ENCODE peak calls at places on chromosomes 1 and 21, in nine cellular contexts. One of them, this sample, is unnamed.

GRCh38 chr21:42883921-42884320 is 4.6 kb upstream of the WDR4 start:
- DNase-seq in HCT116: no peak
- DNase-seq in EL: no peak
- DNase-seq in NAMALWA: no peak
- DNase-seq in stimulated activated CD4-positive, alpha-beta T cell treated with anti-CD3 and anti-CD28 coated beads, Interleukin-1b, Interleukin-23, amount 100 ng/mL, for 48 hours: no peak
- DNase-seq in GM04504: no peak
- DNase-seq in NCI-H1436: no peak
- DNase-seq in IMR-90: no peak
- DNase-seq in H9: no peak
- DNase-seq in this sample: no peak

GRCh38 chr1:157154291-157154690 is 16.1 kb upstream of the ETV3 start:
- DNase-seq in stimulated activated CD4-positive, alpha-beta T cell treated with anti-CD3 and anti-CD28 coated beads, Interleukin-1b, Interleukin-23, amount 100 ng/mL, for 48 hours: no peak
- DNase-seq in HCT116: no peak
- DNase-seq in NAMALWA: no peak
- DNase-seq in EL: no peak
- DNase-seq in GM04504: no peak
- DNase-seq in NCI-H1436: no peak
- DNase-seq in H9: no peak
- DNase-seq in IMR-90: no peak
- DNase-seq in this sample: no peak

GRCh38 chr1:109909531-109909930 is 1.1 kb upstream of the CSF1 start:
- DNase-seq in NCI-H1436: no peak
- DNase-seq in NAMALWA: no peak
- DNase-seq in H9: no peak
- DNase-seq in GM04504: no peak
- DNase-seq in EL: no peak
- DNase-seq in HCT116: no peak
- DNase-seq in stimulated activated CD4-positive, alpha-beta T cell treated with anti-CD3 and anti-CD28 coated beads, Interleukin-1b, Interleukin-23, amount 100 ng/mL, for 48 hours: no peak
- DNase-seq in IMR-90: no peak
- DNase-seq in this sample: no peak

GRCh38 chr1:208189716-208190115 is 54.5 kb downstream of the PLXNA2 start:
- DNase-seq in IMR-90: no peak
- DNase-seq in GM04504: no peak
- DNase-seq in HCT116: no peak
- DNase-seq in NCI-H1436: no peak
- DNase-seq in EL: peak; percentile 35
- DNase-seq in H9: no peak
- DNase-seq in NAMALWA: no peak
- DNase-seq in stimulated activated CD4-positive, alpha-beta T cell treated with anti-CD3 and anti-CD28 coated beads, Interleukin-1b, Interleukin-23, amount 100 ng/mL, for 48 hours: no peak
- DNase-seq in this sample: no peak

GRCh38 chr1:244768804-244769203 is 66.7 kb upstream of the COX20 start:
- DNase-seq in GM04504: no peak
- DNase-seq in EL: no peak
- DNase-seq in stimulated activated CD4-positive, alpha-beta T cell treated with anti-CD3 and anti-CD28 coated beads, Interleukin-1b, Interleukin-23, amount 100 ng/mL, for 48 hours: no peak
- DNase-seq in HCT116: no peak
- DNase-seq in H9: no peak
- DNase-seq in NCI-H1436: no peak
- DNase-seq in NAMALWA: no peak
- DNase-seq in IMR-90: no peak
- DNase-seq in this sample: no peak

GRCh38 chr1:8633741-8634493 is 183.5 kb downstream of the RERE start:
- DNase-seq in NAMALWA: peak; percentile 41
- DNase-seq in H9: no peak
- DNase-seq in EL: no peak
- DNase-seq in GM04504: no peak
- DNase-seq in NCI-H1436: no peak
- DNase-seq in stimulated activated CD4-positive, alpha-beta T cell treated with anti-CD3 and anti-CD28 coated beads, Interleukin-1b, Interleukin-23, amount 100 ng/mL, for 48 hours: no peak
- DNase-seq in IMR-90: no peak
- DNase-seq in HCT116: no peak
- DNase-seq in this sample: no peak

GRCh38 chr1:19229828-19230325 is 19.8 kb upstream of the UBR4 start:
- DNase-seq in NAMALWA: no peak
- DNase-seq in EL: no peak
- DNase-seq in GM04504: no peak
- DNase-seq in IMR-90: no peak
- DNase-seq in NCI-H1436: no peak
- DNase-seq in stimulated activated CD4-positive, alpha-beta T cell treated with anti-CD3 and anti-CD28 coated beads, Interleukin-1b, Interleukin-23, amount 100 ng/mL, for 48 hours: no peak
- DNase-seq in H9: no peak
- DNase-seq in HCT116: no peak
- DNase-seq in this sample: no peak

GRCh38 chr1:205301842-205302588 is 19.5 kb downstream of the NUAK2 start:
- DNase-seq in NCI-H1436: no peak
- DNase-seq in HCT116: no peak
- DNase-seq in stimulated activated CD4-positive, alpha-beta T cell treated with anti-CD3 and anti-CD28 coated beads, Interleukin-1b, Interleukin-23, amount 100 ng/mL, for 48 hours: no peak
- DNase-seq in EL: peak; percentile 66
- DNase-seq in H9: no peak
- DNase-seq in NAMALWA: no peak
- DNase-seq in GM04504: no peak
- DNase-seq in IMR-90: peak; percentile 74
- DNase-seq in this sample: peak; percentile 70

GRCh38 chr1:9245230-9245619 is 10.7 kb downstream of the H6PD start:
- DNase-seq in NCI-H1436: no peak
- DNase-seq in GM04504: no peak
- DNase-seq in IMR-90: no peak
- DNase-seq in NAMALWA: no peak
- DNase-seq in H9: no peak
- DNase-seq in stimulated activated CD4-positive, alpha-beta T cell treated with anti-CD3 and anti-CD28 coated beads, Interleukin-1b, Interleukin-23, amount 100 ng/mL, for 48 hours: no peak
- DNase-seq in HCT116: no peak
- DNase-seq in EL: no peak
- DNase-seq in this sample: no peak

GRCh38 chr1:160189649-160190625 is at the start of gene CASQ1:
- DNase-seq in NCI-H1436: no peak
- DNase-seq in stimulated activated CD4-positive, alpha-beta T cell treated with anti-CD3 and anti-CD28 coated beads, Interleukin-1b, Interleukin-23, amount 100 ng/mL, for 48 hours: no peak
- DNase-seq in IMR-90: peak; percentile 31
- DNase-seq in H9: no peak
- DNase-seq in EL: peak; percentile 55
- DNase-seq in NAMALWA: no peak
- DNase-seq in GM04504: peak; percentile 18
- DNase-seq in HCT116: no peak
- DNase-seq in this sample: no peak

GRCh38 chr1:155272466-155273133 is 704 bp downstream of the CLK2 start:
- DNase-seq in IMR-90: peak; percentile 67
- DNase-seq in GM04504: no peak
- DNase-seq in H9: no peak
- DNase-seq in stimulated activated CD4-positive, alpha-beta T cell treated with anti-CD3 and anti-CD28 coated beads, Interleukin-1b, Interleukin-23, amount 100 ng/mL, for 48 hours: no peak
- DNase-seq in HCT116: no peak
- DNase-seq in EL: peak; percentile 59
- DNase-seq in NCI-H1436: no peak
- DNase-seq in NAMALWA: no peak
- DNase-seq in this sample: peak; percentile 79

GRCh38 chr1:29753244-29753643 is 516.9 kb downstream of the PTPRU start:
- DNase-seq in GM04504: no peak
- DNase-seq in IMR-90: no peak
- DNase-seq in stimulated activated CD4-positive, alpha-beta T cell treated with anti-CD3 and anti-CD28 coated beads, Interleukin-1b, Interleukin-23, amount 100 ng/mL, for 48 hours: no peak
- DNase-seq in H9: peak; percentile 4
- DNase-seq in NCI-H1436: no peak
- DNase-seq in HCT116: no peak
- DNase-seq in NAMALWA: no peak
- DNase-seq in EL: no peak
- DNase-seq in this sample: no peak

GRCh38 chr1:241695454-241696171 is 43.5 kb downstream of the WDR64 start:
- DNase-seq in NCI-H1436: no peak
- DNase-seq in EL: peak; percentile 60
- DNase-seq in IMR-90: peak; percentile 49
- DNase-seq in stimulated activated CD4-positive, alpha-beta T cell treated with anti-CD3 and anti-CD28 coated beads, Interleukin-1b, Interleukin-23, amount 100 ng/mL, for 48 hours: no peak
- DNase-seq in HCT116: no peak
- DNase-seq in NAMALWA: no peak
- DNase-seq in H9: no peak
- DNase-seq in GM04504: no peak
- DNase-seq in this sample: no peak

GRCh38 chr21:44708866-44709425 is 2.4 kb downstream of the TSPEAR start:
- DNase-seq in GM04504: no peak
- DNase-seq in NAMALWA: no peak
- DNase-seq in stimulated activated CD4-positive, alpha-beta T cell treated with anti-CD3 and anti-CD28 coated beads, Interleukin-1b, Interleukin-23, amount 100 ng/mL, for 48 hours: no peak
- DNase-seq in NCI-H1436: no peak
- DNase-seq in IMR-90: no peak
- DNase-seq in HCT116: no peak
- DNase-seq in H9: no peak
- DNase-seq in EL: no peak
- DNase-seq in this sample: no peak

GRCh38 chr1:150973826-150974579 is 632 bp downstream of the CERS2 start:
- DNase-seq in HCT116: no peak
- DNase-seq in H9: peak; percentile 41
- DNase-seq in NAMALWA: peak; percentile 69
- DNase-seq in GM04504: no peak
- DNase-seq in IMR-90: no peak
- DNase-seq in stimulated activated CD4-positive, alpha-beta T cell treated with anti-CD3 and anti-CD28 coated beads, Interleukin-1b, Interleukin-23, amount 100 ng/mL, for 48 hours: peak; percentile 43
- DNase-seq in NCI-H1436: no peak
- DNase-seq in EL: peak; percentile 34
- DNase-seq in this sample: peak; percentile 23

GRCh38 chr1:21378705-21379494 is 61.0 kb upstream of the NBPF3 start:
- DNase-seq in EL: no peak
- DNase-seq in stimulated activated CD4-positive, alpha-beta T cell treated with anti-CD3 and anti-CD28 coated beads, Interleukin-1b, Interleukin-23, amount 100 ng/mL, for 48 hours: no peak
- DNase-seq in GM04504: no peak
- DNase-seq in NCI-H1436: no peak
- DNase-seq in NAMALWA: peak; percentile 36
- DNase-seq in H9: no peak
- DNase-seq in HCT116: no peak
- DNase-seq in IMR-90: no peak
- DNase-seq in this sample: no peak

GRCh38 chr1:201666645-201667044 is 127.7 kb downstream of the NAV1 start:
- DNase-seq in GM04504: no peak
- DNase-seq in EL: no peak
- DNase-seq in NCI-H1436: no peak
- DNase-seq in HCT116: no peak
- DNase-seq in stimulated activated CD4-positive, alpha-beta T cell treated with anti-CD3 and anti-CD28 coated beads, Interleukin-1b, Interleukin-23, amount 100 ng/mL, for 48 hours: no peak
- DNase-seq in NAMALWA: no peak
- DNase-seq in H9: no peak
- DNase-seq in IMR-90: no peak
- DNase-seq in this sample: no peak

GRCh38 chr1:204577794-204578478 is 61.7 kb downstream of the MDM4 start:
- DNase-seq in NCI-H1436: no peak
- DNase-seq in H9: no peak
- DNase-seq in GM04504: no peak
- DNase-seq in HCT116: no peak
- DNase-seq in stimulated activated CD4-positive, alpha-beta T cell treated with anti-CD3 and anti-CD28 coated beads, Interleukin-1b, Interleukin-23, amount 100 ng/mL, for 48 hours: no peak
- DNase-seq in NAMALWA: no peak
- DNase-seq in IMR-90: no peak
- DNase-seq in EL: no peak
- DNase-seq in this sample: no peak

This sample was measured in mesenchymal stem cell.